ENCODE peak calls at places on chromosomes 16 and 17, in ten cellular contexts. One of them, this sample, is unnamed.

GRCh38 chr16:86955136-86955890 is 361.9 kb downstream of the C16orf95 start:
- DNase-seq in cardiac muscle cell: no peak
- DNase-seq in SK-N-SH: no peak
- DNase-seq in heart right ventricle: no peak
- DNase-seq in IMR-90: no peak
- DNase-seq in neural progenitor cell: no peak
- DNase-seq in mammary epithelial cell: no peak
- DNase-seq in GM23338: no peak
- DNase-seq in H9: no peak
- DNase-seq in left lung: no peak
- DNase-seq in this sample: no peak

GRCh38 chr16:57987441-57988177 is 12.9 kb downstream of the ZNF319 start:
- DNase-seq in cardiac muscle cell: no peak
- DNase-seq in SK-N-SH: no peak
- DNase-seq in heart right ventricle: no peak
- DNase-seq in IMR-90: no peak
- DNase-seq in neural progenitor cell: no peak
- DNase-seq in mammary epithelial cell: no peak
- DNase-seq in GM23338: no peak
- DNase-seq in H9: no peak
- DNase-seq in left lung: peak; percentile 43
- DNase-seq in this sample: no peak

GRCh38 chr17:50562266-50563094 is 2.0 kb downstream of the CACNA1G start:
- DNase-seq in cardiac muscle cell: no peak
- DNase-seq in SK-N-SH: no peak
- DNase-seq in heart right ventricle: no peak
- DNase-seq in IMR-90: no peak
- DNase-seq in neural progenitor cell: no peak
- DNase-seq in mammary epithelial cell: no peak
- DNase-seq in GM23338: peak; percentile 53
- DNase-seq in H9: peak; percentile 38
- DNase-seq in left lung: no peak
- DNase-seq in this sample: no peak

GRCh38 chr17:81193470-81194224 is 27.6 kb upstream of the AATK start:
- DNase-seq in cardiac muscle cell: no peak
- DNase-seq in SK-N-SH: no peak
- DNase-seq in heart right ventricle: no peak
- DNase-seq in IMR-90: no peak
- DNase-seq in neural progenitor cell: no peak
- DNase-seq in mammary epithelial cell: no peak
- DNase-seq in GM23338: no peak
- DNase-seq in H9: no peak
- DNase-seq in left lung: peak; percentile 75
- DNase-seq in this sample: no peak

GRCh38 chr17:50056961-50057330 is 1.0 kb downstream of the ITGA3 start:
- DNase-seq in cardiac muscle cell: no peak
- DNase-seq in SK-N-SH: no peak
- DNase-seq in heart right ventricle: no peak
- DNase-seq in IMR-90: peak; percentile 64
- DNase-seq in neural progenitor cell: peak; percentile 49
- DNase-seq in mammary epithelial cell: peak; percentile 49
- DNase-seq in GM23338: peak; percentile 49
- DNase-seq in H9: peak; percentile 67
- DNase-seq in left lung: no peak
- DNase-seq in this sample: no peak

GRCh38 chr16:35574011-35574410 is 2114.6 kb downstream of the TP53TG3F start:
- DNase-seq in cardiac muscle cell: no peak
- DNase-seq in SK-N-SH: peak; percentile 45
- DNase-seq in heart right ventricle: no peak
- DNase-seq in IMR-90: no peak
- DNase-seq in neural progenitor cell: no peak
- DNase-seq in mammary epithelial cell: no peak
- DNase-seq in GM23338: no peak
- DNase-seq in H9: no peak
- DNase-seq in left lung: no peak
- DNase-seq in this sample: no peak

GRCh38 chr16:13178318-13178717 is 276.9 kb downstream of the SHISA9 start:
- DNase-seq in cardiac muscle cell: no peak
- DNase-seq in SK-N-SH: no peak
- DNase-seq in heart right ventricle: no peak
- DNase-seq in IMR-90: no peak
- DNase-seq in neural progenitor cell: no peak
- DNase-seq in mammary epithelial cell: no peak
- DNase-seq in GM23338: no peak
- DNase-seq in H9: no peak
- DNase-seq in left lung: no peak
- DNase-seq in this sample: no peak

GRCh38 chr16:81790772-81791171 is 11.7 kb downstream of the PLCG2 start:
- DNase-seq in cardiac muscle cell: no peak
- DNase-seq in SK-N-SH: no peak
- DNase-seq in heart right ventricle: no peak
- DNase-seq in IMR-90: no peak
- DNase-seq in neural progenitor cell: no peak
- DNase-seq in mammary epithelial cell: no peak
- DNase-seq in GM23338: no peak
- DNase-seq in H9: no peak
- DNase-seq in left lung: no peak
- DNase-seq in this sample: no peak

GRCh38 chr17:33112763-33113162 is 121.1 kb downstream of the SPACA3 start:
- DNase-seq in cardiac muscle cell: no peak
- DNase-seq in SK-N-SH: no peak
- DNase-seq in heart right ventricle: no peak
- DNase-seq in IMR-90: peak; percentile 18
- DNase-seq in neural progenitor cell: no peak
- DNase-seq in mammary epithelial cell: peak; percentile 99
- DNase-seq in GM23338: peak; percentile 7
- DNase-seq in H9: no peak
- DNase-seq in left lung: no peak
- DNase-seq in this sample: peak; percentile 95

GRCh38 chr17:4950757-4951204 is at the start of gene ENO3:
- DNase-seq in cardiac muscle cell: no peak
- DNase-seq in SK-N-SH: peak; percentile 76
- DNase-seq in heart right ventricle: peak; percentile 64
- DNase-seq in IMR-90: no peak
- DNase-seq in neural progenitor cell: peak; percentile 78
- DNase-seq in mammary epithelial cell: no peak
- DNase-seq in GM23338: peak; percentile 60
- DNase-seq in H9: peak; percentile 68
- DNase-seq in left lung: peak; percentile 69
- DNase-seq in this sample: no peak

GRCh38 chr17:1774390-1775176 is 12.7 kb downstream of the SERPINF1 start:
- DNase-seq in cardiac muscle cell: no peak
- DNase-seq in SK-N-SH: no peak
- DNase-seq in heart right ventricle: no peak
- DNase-seq in IMR-90: no peak
- DNase-seq in neural progenitor cell: no peak
- DNase-seq in mammary epithelial cell: no peak
- DNase-seq in GM23338: no peak
- DNase-seq in H9: no peak
- DNase-seq in left lung: no peak
- DNase-seq in this sample: no peak

GRCh38 chr17:39283896-39284295 is 58.2 kb upstream of the STAC2 start:
- DNase-seq in cardiac muscle cell: peak; percentile 21
- DNase-seq in SK-N-SH: no peak
- DNase-seq in heart right ventricle: no peak
- DNase-seq in IMR-90: no peak
- DNase-seq in neural progenitor cell: no peak
- DNase-seq in mammary epithelial cell: no peak
- DNase-seq in GM23338: no peak
- DNase-seq in H9: no peak
- DNase-seq in left lung: no peak
- DNase-seq in this sample: no peak

GRCh38 chr17:31696184-31696602 is 162.9 kb downstream of the COPRS start:
- DNase-seq in cardiac muscle cell: peak; percentile 95
- DNase-seq in SK-N-SH: peak; percentile 90
- DNase-seq in heart right ventricle: peak; percentile 81
- DNase-seq in IMR-90: peak; percentile 88
- DNase-seq in neural progenitor cell: peak; percentile 94
- DNase-seq in mammary epithelial cell: no peak
- DNase-seq in GM23338: peak; percentile 59
- DNase-seq in H9: peak; percentile 60
- DNase-seq in left lung: no peak
- DNase-seq in this sample: no peak

GRCh38 chr17:15490634-15491261 is 23.3 kb upstream of the CDRT4 start:
- DNase-seq in cardiac muscle cell: peak; percentile 65
- DNase-seq in SK-N-SH: no peak
- DNase-seq in heart right ventricle: peak; percentile 71
- DNase-seq in IMR-90: peak; percentile 76
- DNase-seq in neural progenitor cell: peak; percentile 59
- DNase-seq in mammary epithelial cell: no peak
- DNase-seq in GM23338: peak; percentile 85
- DNase-seq in H9: peak; percentile 94
- DNase-seq in left lung: no peak
- DNase-seq in this sample: no peak

GRCh38 chr17:77371117-77371887 is 230.5 kb downstream of the SEC14L1 start:
- DNase-seq in cardiac muscle cell: peak; percentile 52
- DNase-seq in SK-N-SH: no peak
- DNase-seq in heart right ventricle: no peak
- DNase-seq in IMR-90: peak; percentile 50
- DNase-seq in neural progenitor cell: no peak
- DNase-seq in mammary epithelial cell: no peak
- DNase-seq in GM23338: no peak
- DNase-seq in H9: no peak
- DNase-seq in left lung: peak; percentile 45
- DNase-seq in this sample: no peak

GRCh38 chr16:56866955-56867830 is 2.2 kb downstream of the SLC12A3 start:
- DNase-seq in cardiac muscle cell: peak; percentile 80
- DNase-seq in SK-N-SH: peak; percentile 69
- DNase-seq in heart right ventricle: no peak
- DNase-seq in IMR-90: peak; percentile 67
- DNase-seq in neural progenitor cell: peak; percentile 75
- DNase-seq in mammary epithelial cell: peak; percentile 19
- DNase-seq in GM23338: peak; percentile 84
- DNase-seq in H9: no peak
- DNase-seq in left lung: no peak
- DNase-seq in this sample: no peak

GRCh38 chr17:80012156-80012555 is 23.5 kb downstream of the TBC1D16 start:
- DNase-seq in cardiac muscle cell: no peak
- DNase-seq in SK-N-SH: no peak
- DNase-seq in heart right ventricle: no peak
- DNase-seq in IMR-90: no peak
- DNase-seq in neural progenitor cell: no peak
- DNase-seq in mammary epithelial cell: no peak
- DNase-seq in GM23338: no peak
- DNase-seq in H9: no peak
- DNase-seq in left lung: peak; percentile 66
- DNase-seq in this sample: no peak

GRCh38 chr17:31274252-31274651 is 22.8 kb downstream of the OMG start:
- DNase-seq in cardiac muscle cell: peak; percentile 92
- DNase-seq in SK-N-SH: no peak
- DNase-seq in heart right ventricle: no peak
- DNase-seq in IMR-90: peak; percentile 63
- DNase-seq in neural progenitor cell: no peak
- DNase-seq in mammary epithelial cell: peak; percentile 87
- DNase-seq in GM23338: no peak
- DNase-seq in H9: no peak
- DNase-seq in left lung: no peak
- DNase-seq in this sample: peak; percentile 78

GRCh38 chr16:5502467-5502869 is 404.9 kb upstream of the EEF2KMT start:
- DNase-seq in cardiac muscle cell: no peak
- DNase-seq in SK-N-SH: peak; percentile 76
- DNase-seq in heart right ventricle: no peak
- DNase-seq in IMR-90: no peak
- DNase-seq in neural progenitor cell: peak; percentile 82
- DNase-seq in mammary epithelial cell: no peak
- DNase-seq in GM23338: peak; percentile 76
- DNase-seq in H9: peak; percentile 74
- DNase-seq in left lung: no peak
- DNase-seq in this sample: no peak
- TF ChIP-seq CTCF in cardiac muscle cell: no peak
- TF ChIP-seq CTCF in SK-N-SH: peak; percentile 8
- TF ChIP-seq CTCF in heart right ventricle: peak; percentile 20
- TF ChIP-seq CTCF in IMR-90: no peak
- TF ChIP-seq CTCF in neural progenitor cell: peak; percentile 81
- TF ChIP-seq CTCF in mammary epithelial cell: no peak
- TF ChIP-seq CTCF in GM23338: peak; percentile 67
- TF ChIP-seq CTCF in H9: peak; percentile 85
- TF ChIP-seq CTCF in left lung: no peak
- TF ChIP-seq CTCF in this sample: no peak

GRCh38 chr16:75250809-75251279 is 580 bp downstream of the BCAR1 start:
- DNase-seq in cardiac muscle cell: no peak
- DNase-seq in SK-N-SH: peak; percentile 89
- DNase-seq in heart right ventricle: peak; percentile 50
- DNase-seq in IMR-90: no peak
- DNase-seq in neural progenitor cell: peak; percentile 55
- DNase-seq in mammary epithelial cell: no peak
- DNase-seq in GM23338: no peak
- DNase-seq in H9: no peak
- DNase-seq in left lung: peak; percentile 86
- DNase-seq in this sample: no peak
- H3K4me1 ChIP-seq in cardiac muscle cell: peaks cover 58% of the 10 kb centered on the region
- H3K4me1 ChIP-seq in SK-N-SH: peaks cover 78% of the 10 kb centered on the region
- H3K4me1 ChIP-seq in heart right ventricle: peaks cover 87% of the 10 kb centered on the region
- H3K4me1 ChIP-seq in IMR-90: peaks cover 76% of the 10 kb centered on the region
- H3K4me1 ChIP-seq in neural progenitor cell: peaks cover 34% of the 10 kb centered on the region
- H3K4me1 ChIP-seq in mammary epithelial cell: peaks cover 81% of the 10 kb centered on the region
- H3K4me1 ChIP-seq in GM23338: peaks cover 71% of the 10 kb centered on the region
- H3K4me1 ChIP-seq in H9: peaks cover 22% of the 10 kb centered on the region
- H3K4me1 ChIP-seq in left lung: peaks cover 58% of the 10 kb centered on the region
- H3K4me1 ChIP-seq in this sample: peaks cover 16% of the 10 kb centered on the region

DNA sequence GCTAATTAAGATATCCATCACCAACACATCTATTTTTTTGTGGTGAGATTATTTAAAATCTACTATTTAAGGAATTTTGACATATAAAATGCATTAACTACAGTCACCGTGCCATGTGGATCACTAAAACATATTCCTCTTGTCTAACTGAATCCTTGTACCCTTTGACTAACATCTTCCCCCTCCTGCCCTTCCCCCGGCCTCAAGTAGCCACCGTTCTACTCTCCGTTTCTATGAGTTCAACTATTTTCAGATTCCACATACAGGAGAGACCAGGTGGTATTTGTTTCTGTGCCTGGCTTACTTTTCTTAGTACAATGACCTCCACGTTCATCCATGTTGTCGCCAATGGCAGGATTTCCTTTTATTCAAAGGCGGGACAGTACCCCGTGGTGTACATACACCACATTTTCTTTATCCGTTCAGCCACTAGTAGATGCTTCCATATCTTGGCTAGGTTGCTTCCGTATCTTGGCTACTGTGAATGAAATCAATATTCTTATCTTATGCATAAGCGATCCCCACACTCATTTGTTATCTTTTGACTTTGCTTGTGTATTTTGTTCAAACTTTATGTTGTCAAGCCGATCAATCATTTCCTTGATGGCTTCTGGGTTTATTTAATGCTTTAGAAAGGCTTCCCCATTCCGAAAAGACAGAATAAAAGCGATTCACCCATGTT is 134.7 kb downstream of the KCNJ12 start:
- DNase-seq in cardiac muscle cell: no peak
- DNase-seq in SK-N-SH: no peak
- DNase-seq in heart right ventricle: no peak
- DNase-seq in IMR-90: no peak
- DNase-seq in neural progenitor cell: peak; percentile 24
- DNase-seq in mammary epithelial cell: no peak
- DNase-seq in GM23338: no peak
- DNase-seq in H9: no peak
- DNase-seq in left lung: no peak
- DNase-seq in this sample: no peak
- H3K27ac ChIP-seq in cardiac muscle cell: no peak overlapping the region
- H3K27ac ChIP-seq in SK-N-SH: no peak overlapping the region
- H3K27ac ChIP-seq in heart right ventricle: peak overlapping the region; percentile 60
- H3K27ac ChIP-seq in IMR-90: no peak overlapping the region
- H3K27ac ChIP-seq in neural progenitor cell: no peak overlapping the region
- H3K27ac ChIP-seq in mammary epithelial cell: no peak overlapping the region
- H3K27ac ChIP-seq in GM23338: no peak overlapping the region
- H3K27ac ChIP-seq in H9: no peak overlapping the region
- H3K27ac ChIP-seq in left lung: no peak overlapping the region
- H3K27ac ChIP-seq in this sample: no peak overlapping the region

GRCh38 chr16:48511071-48511540 is 98.9 kb downstream of the N4BP1 start:
- DNase-seq in cardiac muscle cell: peak; percentile 76
- DNase-seq in SK-N-SH: no peak
- DNase-seq in heart right ventricle: no peak
- DNase-seq in IMR-90: peak; percentile 68
- DNase-seq in neural progenitor cell: peak; percentile 25
- DNase-seq in mammary epithelial cell: peak; percentile 96
- DNase-seq in GM23338: no peak
- DNase-seq in H9: no peak
- DNase-seq in left lung: no peak
- DNase-seq in this sample: peak; percentile 100
- TF ChIP-seq CTCF in cardiac muscle cell: no peak
- TF ChIP-seq CTCF in SK-N-SH: no peak
- TF ChIP-seq CTCF in heart right ventricle: no peak
- TF ChIP-seq CTCF in IMR-90: no peak
- TF ChIP-seq CTCF in neural progenitor cell: no peak
- TF ChIP-seq CTCF in mammary epithelial cell: peak; percentile 10
- TF ChIP-seq CTCF in GM23338: no peak
- TF ChIP-seq CTCF in H9: no peak
- TF ChIP-seq CTCF in left lung: no peak
- TF ChIP-seq CTCF in this sample: peak; percentile 57

This sample was measured in foreskin keratinocyte.